ENCODE peak calls at places on chromosomes 4 and X, in five cellular contexts. One of them, this sample, is unnamed. For H3K4me1, the result is how much of the 10 kb centered on the place peaks cover.

GRCh38 chr4:26242451-26242850 is 78.4 kb upstream of the RBPJ start:
- DNase-seq in thoracic aorta: no peak
- DNase-seq in lung: no peak
- DNase-seq in heart left ventricle: no peak
- DNase-seq in fibroblast of lung: no peak
- DNase-seq in this sample: no peak

GRCh38 chr4:26300314-26301307 is 20.2 kb upstream of the RBPJ start:
- DNase-seq in fibroblast of lung: no peak
- DNase-seq in lung: no peak
- DNase-seq in heart left ventricle: no peak
- DNase-seq in thoracic aorta: no peak
- DNase-seq in this sample: no peak

GRCh38 chr4:110630621-110631402 is 7.9 kb upstream of the PITX2 start:
- DNase-seq in fibroblast of lung: no peak
- DNase-seq in lung: no peak
- DNase-seq in thoracic aorta: no peak
- DNase-seq in heart left ventricle: no peak
- DNase-seq in this sample: no peak

GRCh38 chrX:103688949-103689348 is 2.5 kb upstream of the MORF4L2 start:
- DNase-seq in lung: no peak
- DNase-seq in thoracic aorta: no peak
- DNase-seq in heart left ventricle: no peak
- DNase-seq in fibroblast of lung: peak
- DNase-seq in this sample: no peak

GRCh38 chr4:140151700-140152014 is 2.3 kb downstream of the MAML3 start:
- DNase-seq in thoracic aorta: peak
- DNase-seq in heart left ventricle: peak
- DNase-seq in lung: peak
- DNase-seq in fibroblast of lung: peak
- DNase-seq in this sample: peak

GRCh38 chr4:26330946-26331345 is 10.1 kb downstream of the RBPJ start:
- DNase-seq in lung: no peak
- DNase-seq in heart left ventricle: no peak
- DNase-seq in fibroblast of lung: no peak
- DNase-seq in thoracic aorta: no peak
- DNase-seq in this sample: no peak

GRCh38 chr4:54937501-54937900 is 187.9 kb downstream of the KDR start:
- DNase-seq in heart left ventricle: no peak
- DNase-seq in fibroblast of lung: peak
- DNase-seq in thoracic aorta: no peak
- DNase-seq in lung: no peak
- DNase-seq in this sample: no peak

GRCh38 chr4:166972071-166972470 is 262.2 kb downstream of the SPOCK3 start:
- DNase-seq in heart left ventricle: no peak
- DNase-seq in thoracic aorta: no peak
- DNase-seq in lung: no peak
- DNase-seq in fibroblast of lung: peak
- DNase-seq in this sample: no peak

GRCh38 chr4:54058171-54058570 is 6.2 kb downstream of the CHIC2 start:
- DNase-seq in fibroblast of lung: no peak
- DNase-seq in thoracic aorta: no peak
- DNase-seq in heart left ventricle: no peak
- DNase-seq in lung: no peak
- DNase-seq in this sample: no peak

GRCh38 chr4:156607198-156607498 is 364.5 kb downstream of the PDGFC start:
- DNase-seq in lung: no peak
- DNase-seq in thoracic aorta: no peak
- DNase-seq in heart left ventricle: no peak
- DNase-seq in fibroblast of lung: no peak
- DNase-seq in this sample: no peak

GRCh38 chr4:169899295-169899694 is 126.9 kb downstream of the MFAP3L start:
- DNase-seq in thoracic aorta: no peak
- DNase-seq in lung: no peak
- DNase-seq in fibroblast of lung: no peak
- DNase-seq in heart left ventricle: no peak
- DNase-seq in this sample: no peak

GRCh38 chr4:176805155-176805554 is 12.4 kb upstream of the VEGFC start:
- DNase-seq in heart left ventricle: no peak
- DNase-seq in lung: no peak
- DNase-seq in fibroblast of lung: peak
- DNase-seq in thoracic aorta: no peak
- DNase-seq in this sample: no peak

GRCh38 chr4:535924-536281 is 36.9 kb downstream of the PIGG start:
- DNase-seq in lung: no peak
- DNase-seq in heart left ventricle: no peak
- DNase-seq in thoracic aorta: no peak
- DNase-seq in fibroblast of lung: no peak
- DNase-seq in this sample: no peak

GRCh38 chr4:169621754-169622481 is 1.5 kb downstream of the CLCN3 start:
- DNase-seq in thoracic aorta: no peak
- DNase-seq in heart left ventricle: no peak
- DNase-seq in lung: no peak
- DNase-seq in fibroblast of lung: peak
- DNase-seq in this sample: no peak

DNA sequence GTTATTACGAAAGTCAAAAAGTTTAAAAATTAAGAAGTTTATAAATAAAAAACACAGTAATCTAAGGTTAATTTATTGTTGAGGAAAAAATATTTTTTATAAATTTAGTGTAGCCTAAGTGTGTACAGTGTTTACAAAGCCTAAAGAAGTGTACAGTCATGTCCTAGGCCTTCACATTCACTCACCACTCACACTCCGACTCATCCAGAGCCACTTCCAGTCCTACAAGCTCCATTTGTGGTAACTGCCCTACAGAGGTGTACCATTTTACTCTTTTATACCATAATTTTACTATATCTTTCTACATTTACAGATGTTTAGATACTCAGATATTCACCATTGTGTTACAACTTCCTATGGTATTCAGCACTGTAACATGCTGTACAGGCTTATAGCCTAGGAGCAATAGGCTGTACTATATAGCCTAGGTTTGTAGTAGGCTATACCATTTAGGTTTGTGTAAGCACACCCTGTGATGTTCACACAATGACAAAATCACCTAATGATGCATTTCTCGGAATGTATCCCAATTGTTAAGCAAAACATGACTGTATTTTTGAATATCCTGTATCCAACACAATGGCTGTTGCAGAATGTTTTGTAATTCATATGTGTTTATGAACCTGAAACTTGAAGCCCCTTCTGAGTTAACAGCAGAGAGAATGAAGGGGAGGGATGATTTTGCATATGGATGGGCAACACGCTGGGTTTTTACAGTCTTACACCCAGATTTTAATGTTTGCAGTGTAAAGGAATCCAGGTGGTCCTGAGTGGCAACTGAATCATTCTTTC is 3.1 kb downstream of the PPBP start:
- DNase-seq in lung: no peak
- DNase-seq in heart left ventricle: no peak
- DNase-seq in thoracic aorta: no peak
- DNase-seq in fibroblast of lung: no peak
- DNase-seq in this sample: no peak
- H3K27ac ChIP-seq in lung: no peak
- H3K27ac ChIP-seq in heart left ventricle: no peak
- H3K27ac ChIP-seq in thoracic aorta: no peak
- H3K27ac ChIP-seq in fibroblast of lung: no peak
- H3K27ac ChIP-seq in this sample: no peak

GRCh38 chr4:142719854-142720541 is 126.1 kb downstream of the INPP4B start:
- DNase-seq in thoracic aorta: no peak
- DNase-seq in fibroblast of lung: peak
- DNase-seq in heart left ventricle: no peak
- DNase-seq in lung: no peak
- DNase-seq in this sample: no peak
- TF ChIP-seq CTCF in thoracic aorta: peak
- TF ChIP-seq CTCF in fibroblast of lung: peak
- TF ChIP-seq CTCF in heart left ventricle: peak
- TF ChIP-seq CTCF in lung: no peak
- TF ChIP-seq CTCF in this sample: peak

GRCh38 chr4:108532187-108532586 is 88.2 kb upstream of the RPL34 start:
- DNase-seq in heart left ventricle: no peak
- DNase-seq in lung: no peak
- DNase-seq in thoracic aorta: no peak
- DNase-seq in fibroblast of lung: no peak
- DNase-seq in this sample: no peak

GRCh38 chr4:108531461-108531860 is 88.9 kb upstream of the RPL34 start:
- DNase-seq in heart left ventricle: no peak
- DNase-seq in fibroblast of lung: no peak
- DNase-seq in thoracic aorta: no peak
- DNase-seq in lung: no peak
- DNase-seq in this sample: no peak

GRCh38 chr4:108535757-108536156 is 84.6 kb upstream of the RPL34 start:
- DNase-seq in heart left ventricle: no peak
- DNase-seq in lung: no peak
- DNase-seq in thoracic aorta: no peak
- DNase-seq in fibroblast of lung: no peak
- DNase-seq in this sample: no peak

GRCh38 chr4:108533876-108534275 is 86.5 kb upstream of the RPL34 start:
- DNase-seq in lung: no peak
- DNase-seq in thoracic aorta: no peak
- DNase-seq in fibroblast of lung: no peak
- DNase-seq in heart left ventricle: no peak
- DNase-seq in this sample: no peak

DNA sequence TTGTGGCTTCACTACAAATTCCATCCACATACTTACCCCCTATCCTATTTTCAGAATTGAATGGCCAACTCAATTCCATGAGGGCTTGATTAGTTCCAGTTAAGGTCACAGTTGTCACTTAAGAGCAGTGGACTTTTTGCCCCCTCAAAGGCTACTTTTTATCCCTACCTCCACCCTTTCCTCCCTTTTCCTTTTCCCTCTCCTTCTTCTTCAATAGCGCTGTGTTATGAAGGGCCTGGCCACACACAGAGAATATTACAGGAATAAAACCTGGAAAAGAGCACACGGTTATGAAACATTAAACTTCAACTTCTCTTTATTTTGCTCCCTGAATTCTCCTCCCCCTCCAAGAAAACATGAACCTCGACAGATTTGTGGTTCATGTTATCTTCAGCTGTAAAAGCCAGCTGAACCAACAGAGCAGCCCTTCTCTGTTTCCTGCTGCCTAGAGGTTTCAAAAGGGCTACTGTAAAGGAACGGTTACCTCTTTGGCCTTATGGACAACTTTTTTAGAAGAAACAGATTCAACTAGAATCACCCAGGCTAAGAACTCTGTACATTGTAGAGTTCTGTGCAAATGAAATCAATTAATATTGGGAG is 87.0 kb upstream of the RPL34 start:
- DNase-seq in fibroblast of lung: no peak
- DNase-seq in thoracic aorta: no peak
- DNase-seq in heart left ventricle: no peak
- DNase-seq in lung: no peak
- DNase-seq in this sample: no peak
- H3K4me1 ChIP-seq in fibroblast of lung: under half
- H3K4me1 ChIP-seq in thoracic aorta: under half
- H3K4me1 ChIP-seq in heart left ventricle: under half
- H3K4me1 ChIP-seq in lung: under half
- H3K4me1 ChIP-seq in this sample: under half

GRCh38 chrX:129777218-129777768 is 2.5 kb upstream of the SASH3 start:
- DNase-seq in fibroblast of lung: no peak
- DNase-seq in thoracic aorta: no peak
- DNase-seq in heart left ventricle: peak
- DNase-seq in lung: peak
- DNase-seq in this sample: peak
- H3K27ac ChIP-seq in fibroblast of lung: no peak
- H3K27ac ChIP-seq in thoracic aorta: no peak
- H3K27ac ChIP-seq in heart left ventricle: peak
- H3K27ac ChIP-seq in lung: peak
- H3K27ac ChIP-seq in this sample: peak

GRCh38 chr4:127155121-127155520 is 477.6 kb upstream of the INTU start:
- DNase-seq in thoracic aorta: no peak
- DNase-seq in fibroblast of lung: no peak
- DNase-seq in heart left ventricle: no peak
- DNase-seq in lung: no peak
- DNase-seq in this sample: no peak
- TF ChIP-seq CTCF in thoracic aorta: no peak
- TF ChIP-seq CTCF in fibroblast of lung: no peak
- TF ChIP-seq CTCF in heart left ventricle: no peak
- TF ChIP-seq CTCF in lung: no peak
- TF ChIP-seq CTCF in this sample: no peak

GRCh38 chr4:6692379-6692778 is 1.3 kb upstream of the S100P start:
- DNase-seq in fibroblast of lung: no peak
- DNase-seq in heart left ventricle: no peak
- DNase-seq in thoracic aorta: no peak
- DNase-seq in lung: no peak
- DNase-seq in this sample: no peak
- H3K4me1 ChIP-seq in fibroblast of lung: under half
- H3K4me1 ChIP-seq in heart left ventricle: half or more
- H3K4me1 ChIP-seq in thoracic aorta: under half
- H3K4me1 ChIP-seq in lung: under half
- H3K4me1 ChIP-seq in this sample: under half